ENCODE peak calls at places on chromosomes 16 and 17, in four cellular contexts. X, E, I and N are unnamed samples. For H3K36me3, the result is how much of the 10 kb centered on the place peaks cover.

GRCh38 chr16:12896562-12896961 is 4.8 kb upstream of the SHISA9 start:
- DNase-seq in X (no peak), E (no peak), I (no peak), N (no peak)

GRCh38 chr17:18070861-18071340 is 16.8 kb upstream of the DRG2 start:
- DNase-seq in X (no peak), E (no peak), I (no peak), N (no peak)

GRCh38 chr17:42387221-42387657 is 1.0 kb downstream of the STAT3 start:
- DNase-seq in X (no peak), E (no peak), I (no peak), N (no peak)

GRCh38 chr17:66976781-66977201 is 12.3 kb downstream of the CACNG4 start:
- DNase-seq in X (no peak), E (no peak), I (no peak), N (no peak)

GRCh38 chr17:82772026-82772425 is 20.2 kb downstream of the TBCD start:
- DNase-seq in X (no peak), E (no peak), I (no peak), N (no peak)

GRCh38 chr16:73887895-73888294 is 408.7 kb upstream of the PSMD7 start:
- DNase-seq in X (no peak), E (no peak), I (no peak), N (no peak)

GRCh38 chr17:48995332-48995870 is 1.8 kb upstream of the IGF2BP1 start:
- DNase-seq in X (no peak), E (no peak), I (no peak), N (no peak)

GRCh38 chr17:4939554-4939803 is 367 bp downstream of the SLC25A11 start:
- DNase-seq in X (no peak), E (peak), I (peak), N (peak)

GRCh38 chr16:66335704-66336329 is 30.7 kb upstream of the CDH5 start:
- DNase-seq in X (no peak), E (no peak), I (peak), N (no peak)

GRCh38 chr16:22397459-22397858 is 23.0 kb upstream of the CDR2 start:
- DNase-seq in X (no peak), E (no peak), I (no peak), N (no peak)

GRCh38 chr17:31067699-31068184 is 27.0 kb upstream of the NF1 start:
- DNase-seq in X (no peak), E (no peak), I (no peak), N (no peak)

GRCh38 chr17:74877592-74878543 is 5.1 kb upstream of the FDXR start:
- DNase-seq in X (no peak), E (no peak), I (no peak), N (no peak)

GRCh38 chr16:89093602-89094251 is at the start of gene ACSF3:
- DNase-seq in X (peak), E (peak), I (peak), N (peak)

GRCh38 chr16:49773534-49774486 is 82.1 kb downstream of the ZNF423 start:
- DNase-seq in X (no peak), E (no peak), I (no peak), N (no peak)

GRCh38 chr17:17929655-17930380 is 42.4 kb downstream of the TOM1L2 start:
- DNase-seq in X (no peak), E (no peak), I (no peak), N (no peak)

GRCh38 chr17:19728114-19728495 is 11.7 kb upstream of the SLC47A2 start:
- DNase-seq in X (no peak), E (peak), I (peak), N (peak)

GRCh38 chr16:4696905-4697866 is 3.8 kb downstream of the NUDT16L1 start:
- DNase-seq in X (no peak), E (no peak), I (no peak), N (no peak)

GRCh38 chr17:76834889-76835288 is 33.3 kb upstream of the MGAT5B start:
- DNase-seq in X (no peak), E (no peak), I (no peak), N (no peak)

GRCh38 chr17:52156576-52156975 is 1.9 kb downstream of the CA10 start:
- DNase-seq in X (no peak), E (no peak), I (no peak), N (no peak)

GRCh38 chr16:69195371-69196029 is 8.5 kb downstream of the SNTB2 start:
- DNase-seq in X (no peak), E (no peak), I (no peak), N (no peak)

GRCh38 chr17:47665655-47666054 is 15.9 kb downstream of the KPNB1 start:
- DNase-seq in X (no peak), E (no peak), I (no peak), N (no peak)

GRCh38 chr17:68394608-68395331 is 62.5 kb downstream of the WIPI1 start:
- DNase-seq in X (no peak), E (no peak), I (no peak), N (no peak)

GRCh38 chr17:77556408-77557068 is 402.0 kb upstream of the TNRC6C start:
- DNase-seq in X (no peak), E (no peak), I (no peak), N (no peak)

GRCh38 chr17:364308-364707 is 11.7 kb upstream of the RPH3AL start:
- DNase-seq in X (no peak), E (no peak), I (peak), N (no peak)

GRCh38 chr16:70478912-70479341 is 24.5 kb downstream of the FCSK start:
- DNase-seq in X (no peak), E (peak), I (no peak), N (no peak)

GRCh38 chr16:47143677-47144558 is at the start of gene NETO2:
- DNase-seq in X (peak), E (peak), I (peak), N (peak)

GRCh38 chr17:2393954-2394749 is 6.7 kb downstream of the MNT start:
- DNase-seq in X (no peak), E (no peak), I (peak), N (no peak)

GRCh38 chr17:81479175-81479574 is 33.4 kb downstream of the ACTG1 start:
- DNase-seq in X (no peak), E (no peak), I (no peak), N (no peak)

GRCh38 chr16:51048544-51048943 is 102.5 kb downstream of the SALL1 start:
- DNase-seq in X (no peak), E (no peak), I (no peak), N (no peak)

GRCh38 chr17:16080366-16080765 is 80.7 kb downstream of the TTC19 start:
- DNase-seq in X (no peak), E (no peak), I (no peak), N (no peak)

GRCh38 chr17:16073845-16074244 is 74.2 kb downstream of the TTC19 start:
- DNase-seq in X (no peak), E (no peak), I (no peak), N (no peak)

GRCh38 chr17:16072031-16072430 is 72.4 kb downstream of the TTC19 start:
- DNase-seq in X (no peak), E (no peak), I (no peak), N (no peak)

GRCh38 chr17:16074423-16074822 is 74.8 kb downstream of the TTC19 start:
- DNase-seq in X (no peak), E (no peak), I (no peak), N (no peak)

DNA sequence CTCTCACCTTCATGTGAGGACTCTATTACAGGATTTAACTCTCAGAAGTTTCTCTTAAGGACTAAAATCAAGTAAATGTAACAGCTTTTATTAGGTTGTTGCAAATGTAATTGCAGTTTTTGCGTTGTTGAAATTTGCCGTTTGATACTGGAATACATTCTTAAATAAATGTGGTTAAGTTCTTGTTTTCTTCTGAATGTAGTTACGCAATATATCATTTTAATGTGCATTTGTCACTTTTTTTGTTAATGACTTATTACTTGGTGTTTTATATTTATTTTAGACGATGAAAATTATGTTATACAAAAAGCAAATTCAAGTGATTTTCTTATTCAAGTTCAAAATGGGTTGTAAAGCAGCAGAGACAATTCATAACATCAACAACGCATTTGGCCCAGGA is 76.3 kb downstream of the TTC19 start:
- DNase-seq in X (no peak), E (no peak), I (no peak), N (no peak)
- H3K36me3 ChIP-seq in X (under half), E (half or more), I (half or more), N (under half)

DNA sequence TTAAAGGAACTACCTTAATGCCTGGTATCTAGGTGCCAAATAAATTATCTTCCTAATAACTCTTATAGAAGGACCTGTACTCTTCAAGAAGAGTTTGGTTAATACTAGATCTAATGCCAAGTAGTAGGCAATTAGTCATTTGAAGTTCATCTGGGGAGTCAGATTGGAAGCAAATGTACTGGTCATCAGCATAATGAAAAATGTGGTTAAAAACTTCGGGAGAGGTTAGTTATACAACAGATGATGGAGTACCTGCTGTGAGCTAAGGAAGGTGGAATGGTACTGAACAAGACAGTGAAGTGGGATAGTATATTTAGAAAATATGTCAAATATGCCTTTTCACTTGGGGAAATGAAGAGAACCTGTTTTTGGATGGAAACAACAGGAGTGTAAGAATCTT is 49.2 kb downstream of the TNRC6A start:
- DNase-seq in X (no peak), E (no peak), I (no peak), N (no peak)
- H3K36me3 ChIP-seq in X (under half), E (half or more), I (half or more), N (under half)

GRCh38 chr16:87410958-87411357 is 18.8 kb downstream of the MAP1LC3B start:
- DNase-seq in X (no peak), E (no peak), I (no peak), N (no peak)
- H3K36me3 ChIP-seq in X (under half), E (half or more), I (half or more), N (under half)

GRCh38 chr16:27596411-27596810 is 46.5 kb downstream of the KATNIP start:
- DNase-seq in X (no peak), E (no peak), I (no peak), N (no peak)
- H3K36me3 ChIP-seq in X (under half), E (under half), I (under half), N (under half)

DNA sequence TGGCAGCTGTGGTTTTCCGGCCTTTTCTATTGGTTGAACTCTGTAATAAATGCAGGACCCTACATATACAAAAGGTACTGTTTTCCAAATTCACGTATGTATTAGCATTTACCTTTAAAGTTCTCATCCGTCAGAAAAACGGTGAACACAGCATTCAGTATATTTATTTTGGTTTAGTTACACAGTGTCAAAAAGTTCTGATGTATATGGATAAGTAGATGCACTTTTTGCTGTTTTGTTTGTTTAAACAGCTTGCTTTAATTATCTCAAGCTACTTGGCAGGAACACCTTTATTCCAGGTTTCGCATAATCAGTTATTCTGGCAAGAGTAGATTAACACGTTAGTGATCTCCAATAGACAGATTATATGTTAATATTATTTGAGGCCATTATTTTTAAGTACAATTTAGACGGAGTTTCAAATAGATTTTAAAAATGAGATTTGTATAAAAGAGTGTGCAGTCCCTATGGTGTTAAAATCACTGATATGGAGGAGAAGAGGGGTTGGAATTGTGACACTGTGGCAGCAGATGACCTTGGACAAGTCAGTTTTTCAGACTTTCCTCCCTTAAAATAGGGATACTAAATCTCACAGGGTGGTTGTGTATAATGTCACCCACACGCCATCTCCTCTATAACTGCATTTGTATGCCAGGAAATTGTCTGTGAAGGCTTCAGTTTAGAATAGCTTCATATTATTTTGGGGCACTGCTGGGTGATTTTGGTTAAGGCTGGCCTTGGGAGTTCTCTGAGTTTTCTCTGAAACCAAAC is 2.1 kb downstream of the HERPUD1 start:
- DNase-seq in X (no peak), E (no peak), I (no peak), N (no peak)
- H3K36me3 ChIP-seq in X (under half), E (half or more), I (half or more), N (under half)

GRCh38 chr17:64507418-64507766 is 615 bp downstream of the CEP95 start:
- DNase-seq in X (peak), E (no peak), I (no peak), N (peak)

GRCh38 chr17:64506576-64507417 is at the start of gene CEP95:
- DNase-seq in X (no peak), E (peak), I (peak), N (peak)

GRCh38 chr17:64504769-64505319 is 1.2 kb downstream of the DDX5 start:
- DNase-seq in X (peak), E (no peak), I (no peak), N (no peak)

GRCh38 chr17:64505320-64506200 is 529 bp downstream of the DDX5 start:
- DNase-seq in X (peak), E (peak), I (peak), N (peak)

GRCh38 chr17:64506201-64506575 is at the start of gene DDX5:
- DNase-seq in X (peak), E (peak), I (peak), N (peak)
- H3K36me3 ChIP-seq in X (under half), E (half or more), I (half or more), N (under half)

DNA sequence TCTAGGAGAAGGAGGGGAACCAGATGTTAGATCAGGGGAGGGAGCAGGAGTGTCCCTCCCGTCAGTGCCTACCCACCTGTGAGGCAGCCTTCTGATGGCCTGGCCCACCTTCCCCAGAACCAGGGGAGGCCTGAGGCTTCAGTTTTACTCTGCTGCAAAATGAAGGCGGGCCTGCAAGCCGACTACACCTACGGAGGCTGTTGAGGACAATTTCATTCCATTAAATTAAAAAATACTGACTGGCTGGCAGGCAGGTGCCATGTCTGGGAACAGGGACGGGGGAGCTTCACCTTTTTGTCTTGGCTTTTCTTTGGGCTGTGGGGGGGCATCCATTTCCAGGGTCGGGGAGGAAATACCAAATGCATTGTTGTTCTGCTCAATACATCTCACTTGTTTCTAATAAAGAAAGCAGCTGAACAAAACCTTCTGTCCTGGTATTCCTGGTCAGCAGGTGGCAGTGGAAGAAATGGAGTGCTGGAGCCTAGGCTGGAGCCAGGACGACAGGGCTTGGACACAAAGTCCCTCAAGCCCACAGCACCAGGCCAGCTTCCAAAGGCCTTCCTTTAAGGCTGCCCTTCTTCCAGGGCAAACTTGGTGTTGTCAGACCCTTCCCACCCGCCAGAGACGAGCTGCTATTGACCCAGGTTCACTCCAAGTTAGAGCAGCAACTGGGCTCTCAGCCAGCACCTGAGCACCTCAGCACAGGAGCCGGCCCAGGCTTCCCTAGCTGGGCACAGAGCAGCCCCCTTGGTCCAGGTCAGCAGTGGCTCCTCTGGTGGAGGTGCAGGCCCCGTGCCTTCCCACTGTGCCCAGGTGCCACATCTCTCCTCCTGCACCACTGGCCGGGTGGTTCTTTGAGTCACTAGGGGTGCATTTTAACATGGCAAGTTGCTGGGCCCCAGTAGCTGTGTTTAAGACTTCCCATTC is 23.5 kb downstream of the PLCD3 start:
- DNase-seq in X (no peak), E (no peak), I (no peak), N (no peak)
- H3K36me3 ChIP-seq in X (under half), E (half or more), I (under half), N (under half)

DNA sequence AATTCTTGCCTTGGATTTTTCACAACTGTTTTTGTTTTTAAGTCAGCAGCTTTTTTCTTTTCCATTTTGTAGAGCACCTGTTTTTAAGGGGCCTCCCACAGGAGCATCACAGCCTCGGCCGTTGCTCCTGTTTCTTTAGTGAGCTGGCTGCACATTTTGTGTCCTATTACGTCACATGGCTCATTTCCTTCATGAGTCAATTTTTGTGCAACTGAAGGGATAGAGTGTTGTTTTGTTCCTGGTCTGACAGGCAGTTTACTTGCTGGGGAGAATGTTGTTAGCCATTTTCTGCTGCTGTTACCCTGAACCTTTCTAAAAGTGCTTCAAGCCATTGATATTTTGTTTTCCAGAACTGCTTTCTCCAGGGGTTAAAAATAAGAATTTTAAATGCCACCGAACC is 45.0 kb upstream of the CRISPLD2 start:
- DNase-seq in X (no peak), E (no peak), I (no peak), N (no peak)
- H3K36me3 ChIP-seq in X (half or more), E (half or more), I (half or more), N (under half)